ENCODE peak calls at places on chromosome 13, in seven cellular contexts. K is cardiac muscle cell; Z is heart left ventricle; Q is stimulated activated naive B cell treated with anti-CD40 and anti-IgM and Interleukin-4, amounts not matched to agents 10 μg/mL and 1 μg/mL and 100 μg/mL, for 72 hours; J is globus pallidus; L is HT1080; M is T-cell. C is an unnamed sample.

GRCh38 chr13:31074750-31075149 is 87.0 kb downstream of the HSPH1 start:
- DNase-seq in K (no peak), Z (no peak), Q (no peak), J (no peak), L (no peak), M (no peak), C (no peak)

GRCh38 chr13:33401238-33401637 is 115.7 kb upstream of the STARD13 start:
- DNase-seq in K (no peak), Z (peak; percentile 61), Q (no peak), J (no peak), L (no peak), M (no peak), C (no peak)

GRCh38 chr13:52599853-52600603 is 42.2 kb upstream of the HNRNPA1L2 start:
- DNase-seq in K (peak; percentile 53), Z (peak; percentile 41), Q (no peak), J (no peak), L (peak; percentile 34), M (no peak), C (peak; percentile 33)

GRCh38 chr13:36090592-36090991 is 40.6 kb downstream of the DCLK1 start:
- DNase-seq in K (peak; percentile 28), Z (no peak), Q (no peak), J (no peak), L (peak; percentile 30), M (no peak), C (peak; percentile 28)

GRCh38 chr13:97257800-97258799 is 36.0 kb downstream of the MBNL2 start:
- DNase-seq in K (peak; percentile 96), Z (peak; percentile 56), Q (no peak), J (no peak), L (peak; percentile 95), M (no peak), C (peak; percentile 89)

GRCh38 chr13:44274838-44275237 is 98.8 kb upstream of the SERP2 start:
- DNase-seq in K (no peak), Z (no peak), Q (no peak), J (no peak), L (peak; percentile 17), M (peak; percentile 8), C (peak; percentile 26)

GRCh38 chr13:112225429-112226090 is 150.6 kb upstream of the SPACA7 start:
- DNase-seq in K (no peak), Z (no peak), Q (no peak), J (no peak), L (no peak), M (no peak), C (no peak)

GRCh38 chr13:46665243-46665629 is 112.3 kb downstream of the LRCH1 start:
- DNase-seq in K (no peak), Z (no peak), Q (no peak), J (no peak), L (no peak), M (no peak), C (no peak)

GRCh38 chr13:43153436-43154082 is 130.2 kb downstream of the DNAJC15 start:
- DNase-seq in K (peak; percentile 73), Z (no peak), Q (no peak), J (no peak), L (peak; percentile 84), M (no peak), C (peak; percentile 95)

GRCh38 chr13:88602786-88603777 is 931.9 kb downstream of the SLITRK5 start:
- DNase-seq in K (no peak), Z (no peak), Q (no peak), J (no peak), L (no peak), M (no peak), C (no peak)

GRCh38 chr13:39685652-39686051 is 30.2 kb downstream of the COG6 start:
- DNase-seq in K (no peak), Z (no peak), Q (no peak), J (no peak), L (no peak), M (no peak), C (no peak)

GRCh38 chr13:21812192-21812626 is 141.3 kb downstream of the FGF9 start:
- DNase-seq in K (no peak), Z (no peak), Q (no peak), J (no peak), L (peak; percentile 37), M (no peak), C (no peak)

GRCh38 chr13:79631260-79631659 is 150.3 kb downstream of the NDFIP2 start:
- DNase-seq in K (peak; percentile 79), Z (no peak), Q (no peak), J (no peak), L (peak; percentile 91), M (no peak), C (peak; percentile 78)

GRCh38 chr13:23723463-23723862 is 153.3 kb downstream of the TNFRSF19 start:
- DNase-seq in K (peak; percentile 53), Z (no peak), Q (no peak), J (no peak), L (peak; percentile 60), M (no peak), C (peak; percentile 84)

GRCh38 chr13:84296386-84296785 is 414.1 kb upstream of the SLITRK1 start:
- DNase-seq in K (no peak), Z (no peak), Q (no peak), J (no peak), L (no peak), M (no peak), C (no peak)

GRCh38 chr13:64633948-64634347 is 2596.2 kb downstream of the PCDH9 start:
- DNase-seq in K (no peak), Z (no peak), Q (no peak), J (no peak), L (no peak), M (no peak), C (peak; percentile 3)

GRCh38 chr13:90493667-90494066 is 853.8 kb upstream of the MIR17HG start:
- DNase-seq in K (no peak), Z (no peak), Q (no peak), J (no peak), L (no peak), M (no peak), C (no peak)